ENCODE peak calls at places on chromosomes 7 and 10, in seven cellular contexts. E is fibroblast of the aortic adventitia, X is foreskin fibroblast, O is cardiac fibroblast, V is fibroblast of lung, M is tibial nerve, F is heart left ventricle. R is an unnamed sample.

GRCh38 chr10:10722422-10722821 is 295.2 kb upstream of the CELF2 start:
- DNase-seq in O (no peak), F (no peak), V (no peak), X (peak; percentile 54), E (peak; percentile 23), M (no peak), R (no peak)

GRCh38 chr10:71684356-71685173 is 35.0 kb downstream of the C10orf105 start:
- DNase-seq in F (peak; percentile 33), V (no peak), X (no peak), O (no peak), M (no peak), E (no peak), R (no peak)

GRCh38 chr7:114502454-114503254 is 88.0 kb downstream of the FOXP2 start:
- DNase-seq in E (peak; percentile 85), M (no peak), O (no peak), F (no peak), V (peak; percentile 47), X (peak; percentile 13), R (no peak)

GRCh38 chr10:102669206-102670064 is 25.2 kb downstream of the TRIM8 start:
- DNase-seq in E (no peak), F (peak; percentile 45), O (peak; percentile 61), X (peak; percentile 80), V (peak; percentile 50), M (no peak), R (peak; percentile 34)

GRCh38 chr10:106857728-106858127 is 306.8 kb downstream of the SORCS1 start:
- DNase-seq in X (no peak), O (no peak), V (no peak), E (no peak), F (no peak), M (no peak), R (no peak)

GRCh38 chr10:96420610-96421009 is 61.8 kb upstream of the OPALIN start:
- DNase-seq in X (no peak), O (no peak), E (no peak), F (no peak), V (no peak), M (no peak), R (no peak)

GRCh38 chr7:102869195-102869594 is 43.6 kb upstream of the LRRC17 start:
- DNase-seq in F (no peak), M (no peak), X (no peak), O (no peak), V (no peak), E (no peak), R (no peak)

GRCh38 chr7:101817930-101818698 is 688 bp downstream of the CUX1 start:
- DNase-seq in V (peak; percentile 30), X (peak; percentile 42), E (peak; percentile 86), O (peak; percentile 75), F (no peak), M (no peak), R (no peak)

GRCh38 chr10:26217396-26218105 is 977 bp downstream of the GAD2 start:
- DNase-seq in V (no peak), O (no peak), X (no peak), E (no peak), M (no peak), F (no peak), R (no peak)

GRCh38 chr10:131204406-131205152 is 106.9 kb downstream of the TCERG1L start:
- DNase-seq in O (no peak), E (no peak), V (no peak), X (no peak), M (no peak), F (no peak), R (no peak)

GRCh38 chr10:75209325-75210192 is 1.0 kb upstream of the VDAC2 start:
- DNase-seq in M (peak; percentile 69), O (peak; percentile 78), V (peak; percentile 77), X (peak; percentile 91), F (peak; percentile 83), E (peak; percentile 90), R (peak; percentile 43)

GRCh38 chr10:71888623-71889387 is 37.8 kb upstream of the PSAP start:
- DNase-seq in V (peak; percentile 85), F (peak; percentile 78), O (peak; percentile 79), X (peak; percentile 94), E (peak; percentile 94), M (peak; percentile 66), R (peak; percentile 57)

GRCh38 chr7:157008206-157009169 is 2.0 kb downstream of the MNX1 start:
- DNase-seq in E (no peak), X (no peak), M (no peak), O (no peak), V (no peak), F (no peak), R (no peak)

GRCh38 chr7:120363414-120363813 is 90.4 kb downstream of the KCND2 start:
- DNase-seq in O (no peak), M (no peak), X (no peak), E (no peak), F (no peak), V (no peak), R (no peak)

GRCh38 chr10:1138529-1138928 is 82.3 kb downstream of the WDR37 start:
- DNase-seq in O (no peak), M (no peak), E (no peak), X (no peak), V (no peak), F (no peak), R (no peak)

GRCh38 chr10:1141261-1141660 is 85.1 kb downstream of the WDR37 start:
- DNase-seq in E (no peak), V (no peak), M (no peak), O (no peak), F (no peak), X (no peak), R (no peak)

GRCh38 chr10:1137499-1138163 is 81.4 kb downstream of the WDR37 start:
- DNase-seq in V (no peak), M (no peak), F (no peak), X (no peak), E (no peak), O (no peak), R (no peak)

GRCh38 chr10:1141701-1142100 is 85.5 kb downstream of the WDR37 start:
- DNase-seq in V (no peak), F (no peak), O (no peak), M (no peak), E (no peak), X (no peak), R (no peak)

GRCh38 chr10:1142596-1142995 is 86.4 kb downstream of the WDR37 start:
- DNase-seq in F (no peak), E (no peak), X (no peak), V (no peak), M (no peak), O (no peak), R (no peak)
- TF ChIP-seq CTCF in F (no peak), E (no peak), X (no peak), V (peak; percentile 19), M (no peak), O (peak; percentile 26), R (no peak)

GRCh38 chr10:52488606-52489485 is 174.8 kb downstream of the DKK1 start:
- DNase-seq in M (no peak), V (peak; percentile 26), F (no peak), E (peak; percentile 83), O (peak; percentile 78), X (peak; percentile 75), R (no peak)
- TF ChIP-seq CTCF in M (peak; percentile 51), V (peak; percentile 43), F (peak; percentile 54), E (peak; percentile 51), O (peak; percentile 37), X (peak; percentile 43), R (peak; percentile 72)

GRCh38 chr7:51727441-51727840 is 410.8 kb upstream of the COBL start:
- DNase-seq in V (no peak), F (no peak), E (no peak), X (no peak), O (no peak), M (no peak), R (no peak)

GRCh38 chr7:51732066-51732465 is 415.5 kb upstream of the COBL start:
- DNase-seq in O (no peak), X (no peak), V (no peak), E (no peak), M (no peak), F (no peak), R (no peak)

GRCh38 chr7:51731086-51731485 is 414.5 kb upstream of the COBL start:
- DNase-seq in O (no peak), E (no peak), F (no peak), V (no peak), M (no peak), X (no peak), R (no peak)

DNA sequence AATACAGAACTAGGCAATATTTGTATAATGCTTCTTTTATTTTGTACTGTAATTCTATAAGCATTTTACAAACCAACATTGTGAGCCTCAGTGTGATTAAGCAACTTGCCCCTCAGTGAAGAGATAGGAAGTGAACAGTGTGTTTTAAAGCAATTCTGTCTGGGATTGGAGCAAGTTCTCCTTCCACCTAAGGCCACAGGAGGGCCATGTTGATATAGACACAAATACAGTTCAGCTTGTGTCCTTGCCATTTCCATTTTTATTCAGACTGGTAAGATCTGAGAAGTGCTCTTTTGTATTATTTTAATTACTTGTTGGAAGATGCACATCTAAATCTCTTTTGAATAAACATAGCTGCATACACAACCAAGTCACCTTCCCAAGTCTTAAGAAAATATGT is 416.3 kb upstream of the COBL start:
- DNase-seq in F (no peak), O (no peak), X (no peak), E (no peak), V (no peak), M (no peak), R (no peak)
- TF ChIP-seq CTCF in F (no peak), O (no peak), X (no peak), E (no peak), V (no peak), M (no peak), R (no peak)

GRCh38 chr7:132321387-132321786 is 254.9 kb downstream of the PLXNA4 start:
- DNase-seq in X (peak; percentile 10), F (no peak), O (no peak), M (no peak), V (no peak), E (no peak), R (no peak)
- TF ChIP-seq CTCF in X (peak; percentile 21), F (peak; percentile 8), O (no peak), M (no peak), V (no peak), E (no peak), R (no peak)

GRCh38 chr7:25091757-25092156 is 33.3 kb downstream of the CYCS start:
- DNase-seq in E (no peak), X (no peak), F (no peak), V (no peak), M (no peak), O (no peak), R (no peak)

GRCh38 chr7:25087855-25088254 is 37.2 kb downstream of the CYCS start:
- DNase-seq in O (no peak), F (no peak), X (no peak), E (no peak), M (no peak), V (no peak), R (no peak)

GRCh38 chr7:25093268-25093802 is 31.7 kb downstream of the CYCS start:
- DNase-seq in O (peak; percentile 85), M (no peak), V (peak; percentile 61), E (peak; percentile 79), F (peak; percentile 39), X (peak; percentile 88), R (no peak)

GRCh38 chr7:25091129-25091528 is 33.9 kb downstream of the CYCS start:
- DNase-seq in E (no peak), O (no peak), F (no peak), V (peak; percentile 20), M (no peak), X (no peak), R (no peak)

GRCh38 chr7:25090374-25090773 is 34.7 kb downstream of the CYCS start:
- DNase-seq in X (no peak), F (no peak), O (no peak), E (no peak), V (no peak), M (no peak), R (no peak)
- TF ChIP-seq CTCF in X (no peak), F (no peak), O (no peak), E (no peak), V (no peak), M (no peak), R (no peak)

R was measured in thoracic aorta.